ENCODE peak calls at places on chromosomes 13 and 19, in six cellular contexts. O is activated B cell treated with CpG ODN at 0.5 μM for 24 hours; U is stimulated activated CD8-positive, alpha-beta memory T cell treated with anti-CD3 and anti-CD28 coated beads, Interleukin-2, amount 100 ng/mL, for 48 hours; B is T-helper 2 cell; Y is NCI-H146; Q is activated CD4-positive, alpha-beta T cell treated with anti-CD3 and anti-CD28 coated beads for 1 hour. E is an unnamed sample.

GRCh38 chr13:50969691-50970090 is 60.1 kb downstream of the RNASEH2B start:
- DNase-seq in O (no peak), U (no peak), Y (peak; percentile 38), Q (no peak), B (no peak), E (no peak)

GRCh38 chr13:79503069-79503468 is 22.1 kb downstream of the NDFIP2 start:
- DNase-seq in Q (no peak), O (no peak), Y (no peak), U (no peak), B (no peak), E (no peak)

GRCh38 chr19:23273022-23273593 is 22.9 kb upstream of the ZNF724 start:
- DNase-seq in Y (no peak), Q (no peak), O (no peak), U (no peak), B (no peak), E (no peak)

GRCh38 chr13:58191754-58192153 is 560.2 kb downstream of the PCDH17 start:
- DNase-seq in Y (no peak), U (no peak), B (no peak), Q (no peak), O (no peak), E (no peak)

GRCh38 chr13:113939129-113939904 is 34.6 kb downstream of the C13orf46 start:
- DNase-seq in U (no peak), B (no peak), Y (no peak), O (no peak), Q (no peak), E (no peak)

GRCh38 chr13:61950828-61951227 is 535.2 kb upstream of the PCDH20 start:
- DNase-seq in O (no peak), U (no peak), Q (no peak), B (no peak), Y (no peak), E (no peak)

GRCh38 chr13:29925457-29925856 is 75.0 kb upstream of the UBL3 start:
- DNase-seq in O (no peak), Q (no peak), Y (no peak), B (no peak), U (no peak), E (no peak)

GRCh38 chr19:15371119-15371518 is 8.5 kb downstream of the AKAP8 start:
- DNase-seq in U (no peak), B (no peak), O (no peak), Y (no peak), Q (no peak), E (no peak)

GRCh38 chr13:77516342-77516789 is 19.1 kb upstream of the SCEL start:
- DNase-seq in B (no peak), O (no peak), U (no peak), Q (no peak), Y (no peak), E (no peak)

GRCh38 chr13:45879666-45880065 is 28.1 kb upstream of the SIAH3 start:
- DNase-seq in O (no peak), Q (no peak), B (no peak), U (no peak), Y (peak; percentile 64), E (no peak)

GRCh38 chr13:67147257-67148218 is 82.6 kb downstream of the PCDH9 start:
- DNase-seq in Y (no peak), B (no peak), O (no peak), Q (no peak), U (no peak), E (no peak)

GRCh38 chr19:46206176-46206575 is 23.4 kb upstream of the IGFL1 start:
- DNase-seq in O (no peak), Y (no peak), Q (no peak), B (no peak), U (no peak), E (no peak)

E was measured in activated T-helper 1 cell treated with Interleukin-2 at 50 U/mL for 16 hours.